ENCODE peak calls at places on chromosomes 16 and 17, in eight cellular contexts. S is GM12864, X is keratinocyte, C is astrocyte of the spinal cord, B is WTC11, Q is fibroblast of lung, O is ovary, Z is thoracic aorta. N is an unnamed sample.

GRCh38 chr16:54434859-54435258 is 148.3 kb upstream of the IRX3 start:
- DNase-seq in S (no peak), X (no peak), C (no peak), B (no peak), Q (no peak), O (no peak), Z (no peak), N (no peak)

GRCh38 chr16:23563186-23563585 is 5.7 kb downstream of the UBFD1 start:
- DNase-seq in S (no peak), X (no peak), C (no peak), B (no peak), Q (no peak), O (no peak), Z (no peak), N (no peak)

GRCh38 chr16:86953631-86954465 is 363.3 kb downstream of the C16orf95 start:
- DNase-seq in S (no peak), X (no peak), C (no peak), B (peak; percentile 32), Q (no peak), O (no peak), Z (no peak), N (no peak)

GRCh38 chr16:30061195-30061554 is 4.4 kb upstream of the ALDOA start:
- DNase-seq in S (no peak), X (no peak), C (no peak), B (no peak), Q (no peak), O (no peak), Z (no peak), N (no peak)

GRCh38 chr17:8726477-8726876 is 18.2 kb downstream of the CCDC42 start:
- DNase-seq in S (no peak), X (no peak), C (no peak), B (no peak), Q (no peak), O (no peak), Z (no peak), N (no peak)

GRCh38 chr16:67082891-67083290 is 26.9 kb upstream of the PHAF1 start:
- DNase-seq in S (no peak), X (no peak), C (peak; percentile 17), B (no peak), Q (peak; percentile 39), O (no peak), Z (no peak), N (no peak)

GRCh38 chr17:57948169-57948554 is 7.0 kb downstream of the CUEDC1 start:
- DNase-seq in S (no peak), X (no peak), C (no peak), B (no peak), Q (no peak), O (no peak), Z (no peak), N (no peak)

GRCh38 chr16:49350265-49351103 is 23.1 kb upstream of the C16orf78 start:
- DNase-seq in S (no peak), X (no peak), C (peak; percentile 20), B (peak; percentile 86), Q (peak; percentile 22), O (peak; percentile 19), Z (no peak), N (peak; percentile 39)

GRCh38 chr17:38598536-38598935 is 7.2 kb downstream of the SRCIN1 start:
- DNase-seq in S (peak; percentile 38), X (peak; percentile 50), C (peak; percentile 55), B (peak; percentile 92), Q (peak; percentile 79), O (no peak), Z (no peak), N (peak; percentile 84)

GRCh38 chr17:44083250-44083849 is 12.8 kb downstream of the G6PC3 start:
- DNase-seq in S (no peak), X (no peak), C (no peak), B (peak; percentile 26), Q (no peak), O (no peak), Z (no peak), N (peak; percentile 29)

GRCh38 chr17:45096141-45096540 is 35.0 kb downstream of the NMT1 start:
- DNase-seq in S (no peak), X (no peak), C (peak; percentile 35), B (no peak), Q (peak; percentile 23), O (no peak), Z (no peak), N (peak; percentile 20)

GRCh38 chr17:80345321-80345720 is 69.6 kb upstream of the ENDOV start:
- DNase-seq in S (no peak), X (no peak), C (no peak), B (no peak), Q (no peak), O (no peak), Z (no peak), N (no peak)

GRCh38 chr17:41516147-41516827 is 2.4 kb downstream of the KRT15 start:
- DNase-seq in S (no peak), X (no peak), C (no peak), B (no peak), Q (no peak), O (no peak), Z (no peak), N (no peak)

GRCh38 chr16:69311533-69312388 is 611 bp downstream of the VPS4A start:
- DNase-seq in S (no peak), X (no peak), C (peak; percentile 27), B (peak; percentile 44), Q (peak; percentile 28), O (no peak), Z (no peak), N (peak; percentile 45)

GRCh38 chr16:64440421-64440831 is 681.4 kb downstream of the CDH11 start:
- DNase-seq in S (no peak), X (no peak), C (peak; percentile 97), B (no peak), Q (peak; percentile 99), O (no peak), Z (no peak), N (peak; percentile 47)

GRCh38 chr17:79085921-79086551 is 11.4 kb downstream of the ENGASE start:
- DNase-seq in S (no peak), X (no peak), C (no peak), B (no peak), Q (no peak), O (no peak), Z (no peak), N (no peak)

GRCh38 chr17:44688675-44689491 is 693 bp downstream of the CCDC43 start:
- DNase-seq in S (no peak), X (no peak), C (no peak), B (no peak), Q (peak; percentile 36), O (no peak), Z (no peak), N (peak; percentile 4)

GRCh38 chr17:80377798-80378197 is 37.2 kb upstream of the ENDOV start:
- DNase-seq in S (no peak), X (no peak), C (no peak), B (no peak), Q (no peak), O (no peak), Z (no peak), N (no peak)

GRCh38 chr16:50434872-50435478 is 66.2 kb upstream of the BRD7 start:
- DNase-seq in S (no peak), X (no peak), C (no peak), B (no peak), Q (no peak), O (no peak), Z (no peak), N (no peak)
- TF ChIP-seq CTCF in S (no peak), X (no peak), C (no peak), B (no peak), Q (no peak), O (no peak), Z (no peak), N (no peak)

GRCh38 chr16:73262931-73263330 is 215.0 kb upstream of the ZFHX3 start:
- DNase-seq in S (no peak), X (no peak), C (no peak), B (no peak), Q (no peak), O (no peak), Z (no peak), N (no peak)

GRCh38 chr16:73268311-73268997 is 220.5 kb upstream of the ZFHX3 start:
- DNase-seq in S (no peak), X (no peak), C (no peak), B (peak; percentile 50), Q (peak; percentile 18), O (no peak), Z (no peak), N (no peak)

DNA sequence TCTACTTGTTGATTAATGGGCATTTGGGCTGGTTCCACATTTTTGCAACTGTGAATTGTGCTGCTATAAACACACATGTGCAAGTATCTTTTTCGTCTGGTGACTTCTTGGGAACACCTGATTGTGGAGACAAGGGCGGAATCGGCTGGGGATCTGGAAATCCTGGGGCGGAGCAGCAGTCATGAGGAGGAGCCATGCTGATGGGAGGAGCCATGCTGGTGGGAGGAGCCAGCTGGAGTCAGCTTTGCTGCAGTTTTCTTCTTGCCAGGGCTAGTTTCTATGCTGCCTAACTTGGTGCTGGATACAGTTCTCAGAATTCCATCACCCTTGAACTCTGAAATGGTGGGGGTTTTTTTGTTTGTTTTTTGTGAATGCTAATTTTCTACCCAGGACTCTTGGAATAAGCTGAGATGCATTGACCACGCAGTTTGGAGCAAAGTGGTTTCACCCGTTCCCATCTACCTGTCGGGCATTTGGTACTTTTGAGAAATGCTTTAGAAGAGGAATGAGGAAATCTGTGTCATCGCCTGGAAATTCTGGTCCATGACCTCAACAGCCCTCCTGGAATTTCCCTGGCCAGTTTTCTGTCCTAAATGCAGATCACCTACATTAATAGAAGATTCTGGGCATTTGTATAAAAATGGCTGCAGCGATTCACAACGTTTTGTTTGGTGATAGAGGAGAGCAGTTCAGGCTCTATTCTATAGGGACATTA is 217.4 kb upstream of the ZFHX3 start:
- DNase-seq in S (no peak), X (no peak), C (no peak), B (peak; percentile 32), Q (no peak), O (no peak), Z (no peak), N (no peak)
- TF ChIP-seq CTCF in S (no peak), X (no peak), C (no peak), B (no peak), Q (no peak), O (no peak), Z (no peak), N (no peak)

DNA sequence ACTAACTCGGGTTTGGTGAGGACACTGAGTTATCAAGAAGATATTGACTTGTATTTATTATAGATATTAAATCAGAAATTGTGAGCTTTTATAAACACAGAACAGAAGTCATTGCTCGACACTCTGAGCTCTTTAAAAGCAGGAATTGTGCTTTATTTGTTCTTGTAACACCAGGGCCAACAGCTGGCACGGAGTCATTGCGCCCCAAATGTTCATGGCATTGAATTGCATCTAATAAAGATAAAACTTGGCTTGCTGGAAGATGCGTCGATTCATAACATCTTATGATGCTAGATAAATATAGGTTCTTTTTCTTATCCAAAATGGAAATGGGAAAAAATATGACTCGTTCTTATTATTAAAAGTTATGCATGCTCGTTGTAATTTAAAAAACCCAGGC is 11.8 kb upstream of the MLYCD start:
- DNase-seq in S (no peak), X (no peak), C (no peak), B (no peak), Q (no peak), O (no peak), Z (no peak), N (peak; percentile 2)
- TF ChIP-seq CTCF in S (peak; percentile 5), X (no peak), C (peak; percentile 17), B (no peak), Q (peak; percentile 27), O (no peak), Z (no peak), N (peak; percentile 36)

DNA sequence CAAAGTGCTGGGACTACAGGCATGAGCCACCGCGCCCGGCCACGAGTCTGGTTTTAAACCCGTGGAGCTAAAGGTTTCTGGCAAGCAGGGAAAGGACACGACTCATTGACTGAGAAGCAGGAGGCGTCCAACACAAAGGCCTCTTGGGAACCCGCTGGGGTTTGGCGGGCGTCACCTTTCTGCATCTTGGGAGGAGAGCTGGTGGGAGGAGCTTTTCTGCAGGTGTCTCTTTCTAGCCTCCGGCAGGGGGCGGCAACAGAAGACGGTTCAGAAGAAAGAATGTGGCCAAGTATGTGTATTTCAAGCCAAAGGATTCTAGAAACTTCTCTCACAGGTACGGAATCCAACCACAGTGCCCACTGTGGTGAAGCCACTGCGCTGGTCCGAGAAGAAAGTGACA is 97.4 kb downstream of the MRM3 start:
- DNase-seq in S (peak; percentile 30), X (peak; percentile 95), C (peak; percentile 81), B (peak; percentile 94), Q (peak; percentile 93), O (peak; percentile 87), Z (peak; percentile 21), N (peak; percentile 91)
- TF ChIP-seq CTCF in S (peak; percentile 68), X (peak; percentile 52), C (peak; percentile 62), B (peak; percentile 59), Q (peak; percentile 55), O (peak; percentile 69), Z (peak; percentile 51), N (peak; percentile 65)

N was measured in mammary epithelial cell.